ENCODE peak calls at places on chromosomes 5 and 9, in nine cellular contexts. One of them, this sample, is unnamed.

GRCh38 chr9:31372796-31373587 is 1011.5 kb upstream of the ACO1 start:
- DNase-seq in IMR-90: no peak
- DNase-seq in WERI-Rb-1: no peak
- DNase-seq in coronary artery: no peak
- DNase-seq in epithelial cell of esophagus: peak; percentile 92
- DNase-seq in AG10803: no peak
- DNase-seq in heart left ventricle: no peak
- DNase-seq in pancreas: no peak
- DNase-seq in A549: no peak
- DNase-seq in this sample: no peak

GRCh38 chr5:27494845-27495244 is 456.5 kb upstream of the CDH9 start:
- DNase-seq in IMR-90: no peak
- DNase-seq in WERI-Rb-1: no peak
- DNase-seq in coronary artery: no peak
- DNase-seq in epithelial cell of esophagus: peak; percentile 92
- DNase-seq in AG10803: no peak
- DNase-seq in heart left ventricle: no peak
- DNase-seq in pancreas: no peak
- DNase-seq in A549: peak; percentile 17
- DNase-seq in this sample: no peak

GRCh38 chr5:158792186-158792585 is 307.5 kb downstream of the EBF1 start:
- DNase-seq in IMR-90: no peak
- DNase-seq in WERI-Rb-1: no peak
- DNase-seq in coronary artery: no peak
- DNase-seq in epithelial cell of esophagus: no peak
- DNase-seq in AG10803: no peak
- DNase-seq in heart left ventricle: no peak
- DNase-seq in pancreas: no peak
- DNase-seq in A549: no peak
- DNase-seq in this sample: no peak

GRCh38 chr9:77014597-77015263 is 4.7 kb upstream of the FOXB2 start:
- DNase-seq in IMR-90: no peak
- DNase-seq in WERI-Rb-1: no peak
- DNase-seq in coronary artery: no peak
- DNase-seq in epithelial cell of esophagus: no peak
- DNase-seq in AG10803: no peak
- DNase-seq in heart left ventricle: no peak
- DNase-seq in pancreas: no peak
- DNase-seq in A549: no peak
- DNase-seq in this sample: no peak

GRCh38 chr9:114525505-114525904 is 20.2 kb upstream of the WHRN start:
- DNase-seq in IMR-90: peak; percentile 82
- DNase-seq in WERI-Rb-1: no peak
- DNase-seq in coronary artery: no peak
- DNase-seq in epithelial cell of esophagus: peak; percentile 77
- DNase-seq in AG10803: peak; percentile 71
- DNase-seq in heart left ventricle: no peak
- DNase-seq in pancreas: no peak
- DNase-seq in A549: peak; percentile 37
- DNase-seq in this sample: peak; percentile 30

GRCh38 chr5:106258591-106259125 is 1412.1 kb downstream of the EFNA5 start:
- DNase-seq in IMR-90: peak; percentile 40
- DNase-seq in WERI-Rb-1: no peak
- DNase-seq in coronary artery: no peak
- DNase-seq in epithelial cell of esophagus: peak; percentile 26
- DNase-seq in AG10803: peak; percentile 11
- DNase-seq in heart left ventricle: no peak
- DNase-seq in pancreas: no peak
- DNase-seq in A549: peak; percentile 54
- DNase-seq in this sample: no peak

GRCh38 chr5:59617186-59617771 is 276.2 kb downstream of the PDE4D start:
- DNase-seq in IMR-90: no peak
- DNase-seq in WERI-Rb-1: no peak
- DNase-seq in coronary artery: no peak
- DNase-seq in epithelial cell of esophagus: peak; percentile 5
- DNase-seq in AG10803: no peak
- DNase-seq in heart left ventricle: no peak
- DNase-seq in pancreas: no peak
- DNase-seq in A549: no peak
- DNase-seq in this sample: no peak

GRCh38 chr9:354453-354852 is 139.8 kb downstream of the DOCK8 start:
- DNase-seq in IMR-90: no peak
- DNase-seq in WERI-Rb-1: no peak
- DNase-seq in coronary artery: no peak
- DNase-seq in epithelial cell of esophagus: no peak
- DNase-seq in AG10803: no peak
- DNase-seq in heart left ventricle: no peak
- DNase-seq in pancreas: no peak
- DNase-seq in A549: no peak
- DNase-seq in this sample: no peak

GRCh38 chr5:1300581-1301083 is 5.8 kb upstream of the TERT start:
- DNase-seq in IMR-90: no peak
- DNase-seq in WERI-Rb-1: peak; percentile 6
- DNase-seq in coronary artery: peak; percentile 62
- DNase-seq in epithelial cell of esophagus: no peak
- DNase-seq in AG10803: no peak
- DNase-seq in heart left ventricle: no peak
- DNase-seq in pancreas: peak; percentile 43
- DNase-seq in A549: no peak
- DNase-seq in this sample: no peak

GRCh38 chr5:149857499-149857898 is 87.1 kb downstream of the PDE6A start:
- DNase-seq in IMR-90: no peak
- DNase-seq in WERI-Rb-1: no peak
- DNase-seq in coronary artery: no peak
- DNase-seq in epithelial cell of esophagus: peak; percentile 67
- DNase-seq in AG10803: no peak
- DNase-seq in heart left ventricle: peak; percentile 86
- DNase-seq in pancreas: peak; percentile 78
- DNase-seq in A549: peak; percentile 58
- DNase-seq in this sample: peak; percentile 67

GRCh38 chr5:94508421-94509148 is 109.8 kb downstream of the KIAA0825 start:
- DNase-seq in IMR-90: no peak
- DNase-seq in WERI-Rb-1: no peak
- DNase-seq in coronary artery: no peak
- DNase-seq in epithelial cell of esophagus: no peak
- DNase-seq in AG10803: peak; percentile 11
- DNase-seq in heart left ventricle: no peak
- DNase-seq in pancreas: no peak
- DNase-seq in A549: no peak
- DNase-seq in this sample: peak; percentile 55

GRCh38 chr9:126626117-126627022 is 12.6 kb downstream of the LMX1B start:
- DNase-seq in IMR-90: no peak
- DNase-seq in WERI-Rb-1: no peak
- DNase-seq in coronary artery: no peak
- DNase-seq in epithelial cell of esophagus: no peak
- DNase-seq in AG10803: no peak
- DNase-seq in heart left ventricle: no peak
- DNase-seq in pancreas: no peak
- DNase-seq in A549: no peak
- DNase-seq in this sample: no peak

GRCh38 chr5:154260224-154260859 is 69.8 kb downstream of the GALNT10 start:
- DNase-seq in IMR-90: no peak
- DNase-seq in WERI-Rb-1: peak; percentile 79
- DNase-seq in coronary artery: no peak
- DNase-seq in epithelial cell of esophagus: no peak
- DNase-seq in AG10803: peak; percentile 62
- DNase-seq in heart left ventricle: no peak
- DNase-seq in pancreas: no peak
- DNase-seq in A549: no peak
- DNase-seq in this sample: peak; percentile 59

GRCh38 chr9:21455320-21455719 is 15.1 kb downstream of the IFNA1 start:
- DNase-seq in IMR-90: peak; percentile 25
- DNase-seq in WERI-Rb-1: peak; percentile 16
- DNase-seq in coronary artery: no peak
- DNase-seq in epithelial cell of esophagus: peak; percentile 40
- DNase-seq in AG10803: peak; percentile 49
- DNase-seq in heart left ventricle: no peak
- DNase-seq in pancreas: no peak
- DNase-seq in A549: peak; percentile 48
- DNase-seq in this sample: peak; percentile 54

GRCh38 chr5:662751-663435 is 30.3 kb downstream of the TPPP start:
- DNase-seq in IMR-90: no peak
- DNase-seq in WERI-Rb-1: no peak
- DNase-seq in coronary artery: no peak
- DNase-seq in epithelial cell of esophagus: no peak
- DNase-seq in AG10803: no peak
- DNase-seq in heart left ventricle: peak; percentile 27
- DNase-seq in pancreas: no peak
- DNase-seq in A549: no peak
- DNase-seq in this sample: no peak

GRCh38 chr5:158287643-158288228 is 428.8 kb upstream of the CLINT1 start:
- DNase-seq in IMR-90: peak; percentile 72
- DNase-seq in WERI-Rb-1: no peak
- DNase-seq in coronary artery: no peak
- DNase-seq in epithelial cell of esophagus: peak; percentile 80
- DNase-seq in AG10803: peak; percentile 52
- DNase-seq in heart left ventricle: no peak
- DNase-seq in pancreas: no peak
- DNase-seq in A549: peak; percentile 5
- DNase-seq in this sample: peak; percentile 24

GRCh38 chr5:181221105-181221791 is 1.8 kb upstream of the TRIM41 start:
- DNase-seq in IMR-90: no peak
- DNase-seq in WERI-Rb-1: no peak
- DNase-seq in coronary artery: no peak
- DNase-seq in epithelial cell of esophagus: peak; percentile 23
- DNase-seq in AG10803: no peak
- DNase-seq in heart left ventricle: no peak
- DNase-seq in pancreas: no peak
- DNase-seq in A549: no peak
- DNase-seq in this sample: no peak

GRCh38 chr5:132227485-132228240 is at the start of gene P4HA2:
- DNase-seq in IMR-90: peak; percentile 65
- DNase-seq in WERI-Rb-1: peak; percentile 87
- DNase-seq in coronary artery: peak; percentile 85
- DNase-seq in epithelial cell of esophagus: peak; percentile 77
- DNase-seq in AG10803: peak; percentile 73
- DNase-seq in heart left ventricle: peak; percentile 89
- DNase-seq in pancreas: peak; percentile 96
- DNase-seq in A549: peak; percentile 68
- DNase-seq in this sample: peak; percentile 80

DNA sequence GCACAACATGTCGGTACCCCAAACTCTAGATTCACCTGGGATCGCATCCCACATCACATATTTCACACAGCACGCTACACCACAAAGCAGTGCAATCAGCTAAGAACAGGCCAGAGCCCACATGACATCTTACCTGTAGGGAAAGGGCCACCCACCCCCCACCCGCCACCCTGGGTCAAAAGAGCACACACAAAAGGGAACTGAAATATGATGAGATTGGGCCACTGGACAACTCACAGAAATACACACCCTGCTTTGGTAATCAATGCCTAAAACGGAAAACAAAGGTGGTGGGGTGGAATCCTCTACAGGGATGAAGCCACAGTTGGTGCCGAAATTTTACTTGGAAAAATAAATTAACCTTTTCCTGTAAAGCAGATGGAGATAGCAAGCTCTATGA is 13.1 kb downstream of the RETREG1 start:
- DNase-seq in IMR-90: no peak
- DNase-seq in WERI-Rb-1: no peak
- DNase-seq in coronary artery: no peak
- DNase-seq in epithelial cell of esophagus: no peak
- DNase-seq in AG10803: no peak
- DNase-seq in heart left ventricle: no peak
- DNase-seq in pancreas: no peak
- DNase-seq in A549: no peak
- DNase-seq in this sample: no peak
- TF ChIP-seq CTCF in IMR-90: no peak
- TF ChIP-seq CTCF in WERI-Rb-1: no peak
- TF ChIP-seq CTCF in coronary artery: no peak
- TF ChIP-seq CTCF in epithelial cell of esophagus: no peak
- TF ChIP-seq CTCF in AG10803: no peak
- TF ChIP-seq CTCF in heart left ventricle: no peak
- TF ChIP-seq CTCF in pancreas: no peak
- TF ChIP-seq CTCF in A549: no peak
- TF ChIP-seq CTCF in this sample: no peak

GRCh38 chr9:92875373-92875772 is 2.5 kb downstream of the ZNF484 start:
- DNase-seq in IMR-90: no peak
- DNase-seq in WERI-Rb-1: no peak
- DNase-seq in coronary artery: no peak
- DNase-seq in epithelial cell of esophagus: no peak
- DNase-seq in AG10803: no peak
- DNase-seq in heart left ventricle: no peak
- DNase-seq in pancreas: no peak
- DNase-seq in A549: no peak
- DNase-seq in this sample: no peak
- H3K4me3 ChIP-seq in IMR-90: no peak overlapping the region
- H3K4me3 ChIP-seq in WERI-Rb-1: no peak overlapping the region
- H3K4me3 ChIP-seq in coronary artery: no peak overlapping the region
- H3K4me3 ChIP-seq in epithelial cell of esophagus: no peak overlapping the region
- H3K4me3 ChIP-seq in AG10803: no peak overlapping the region
- H3K4me3 ChIP-seq in heart left ventricle: no peak overlapping the region
- H3K4me3 ChIP-seq in pancreas: no peak overlapping the region
- H3K4me3 ChIP-seq in A549: no peak overlapping the region
- H3K4me3 ChIP-seq in this sample: no peak overlapping the region

GRCh38 chr5:134053314-134053839 is 48.6 kb upstream of the VDAC1 start:
- DNase-seq in IMR-90: no peak
- DNase-seq in WERI-Rb-1: no peak
- DNase-seq in coronary artery: no peak
- DNase-seq in epithelial cell of esophagus: no peak
- DNase-seq in AG10803: no peak
- DNase-seq in heart left ventricle: no peak
- DNase-seq in pancreas: no peak
- DNase-seq in A549: no peak
- DNase-seq in this sample: no peak
- TF ChIP-seq CTCF in IMR-90: no peak
- TF ChIP-seq CTCF in WERI-Rb-1: no peak
- TF ChIP-seq CTCF in coronary artery: no peak
- TF ChIP-seq CTCF in epithelial cell of esophagus: no peak
- TF ChIP-seq CTCF in AG10803: no peak
- TF ChIP-seq CTCF in heart left ventricle: no peak
- TF ChIP-seq CTCF in pancreas: no peak
- TF ChIP-seq CTCF in A549: no peak
- TF ChIP-seq CTCF in this sample: no peak

GRCh38 chr5:134464988-134465855 is 53.5 kb upstream of the CDKN2AIPNL start:
- DNase-seq in IMR-90: no peak
- DNase-seq in WERI-Rb-1: no peak
- DNase-seq in coronary artery: no peak
- DNase-seq in epithelial cell of esophagus: no peak
- DNase-seq in AG10803: no peak
- DNase-seq in heart left ventricle: peak; percentile 54
- DNase-seq in pancreas: peak; percentile 41
- DNase-seq in A549: no peak
- DNase-seq in this sample: no peak

GRCh38 chr5:134463991-134464760 is 52.5 kb upstream of the CDKN2AIPNL start:
- DNase-seq in IMR-90: peak; percentile 49
- DNase-seq in WERI-Rb-1: no peak
- DNase-seq in coronary artery: no peak
- DNase-seq in epithelial cell of esophagus: peak; percentile 23
- DNase-seq in AG10803: no peak
- DNase-seq in heart left ventricle: no peak
- DNase-seq in pancreas: peak; percentile 17
- DNase-seq in A549: no peak
- DNase-seq in this sample: no peak

GRCh38 chr5:134465856-134466240 is 54.2 kb upstream of the CDKN2AIPNL start:
- DNase-seq in IMR-90: peak; percentile 90
- DNase-seq in WERI-Rb-1: peak; percentile 63
- DNase-seq in coronary artery: peak; percentile 94
- DNase-seq in epithelial cell of esophagus: peak; percentile 86
- DNase-seq in AG10803: peak; percentile 89
- DNase-seq in heart left ventricle: peak; percentile 93
- DNase-seq in pancreas: peak; percentile 92
- DNase-seq in A549: peak; percentile 92
- DNase-seq in this sample: peak; percentile 97

GRCh38 chr5:134467231-134467630 is 55.5 kb upstream of the CDKN2AIPNL start:
- DNase-seq in IMR-90: no peak
- DNase-seq in WERI-Rb-1: no peak
- DNase-seq in coronary artery: no peak
- DNase-seq in epithelial cell of esophagus: no peak
- DNase-seq in AG10803: no peak
- DNase-seq in heart left ventricle: no peak
- DNase-seq in pancreas: peak; percentile 21
- DNase-seq in A549: no peak
- DNase-seq in this sample: no peak

GRCh38 chr5:134466241-134467069 is 54.8 kb upstream of the CDKN2AIPNL start:
- DNase-seq in IMR-90: peak; percentile 55
- DNase-seq in WERI-Rb-1: peak; percentile 80
- DNase-seq in coronary artery: peak; percentile 98
- DNase-seq in epithelial cell of esophagus: peak; percentile 77
- DNase-seq in AG10803: peak; percentile 63
- DNase-seq in heart left ventricle: peak; percentile 99
- DNase-seq in pancreas: peak; percentile 86
- DNase-seq in A549: peak; percentile 94
- DNase-seq in this sample: peak; percentile 98
- H3K4me3 ChIP-seq in IMR-90: peak overlapping the region; percentile 32
- H3K4me3 ChIP-seq in WERI-Rb-1: peak overlapping the region; percentile 47
- H3K4me3 ChIP-seq in coronary artery: peak overlapping the region; percentile 71
- H3K4me3 ChIP-seq in epithelial cell of esophagus: peak overlapping the region; percentile 37
- H3K4me3 ChIP-seq in AG10803: peak overlapping the region; percentile 43
- H3K4me3 ChIP-seq in heart left ventricle: peak overlapping the region; percentile 4
- H3K4me3 ChIP-seq in pancreas: peak overlapping the region; percentile 38
- H3K4me3 ChIP-seq in A549: peak overlapping the region; percentile 72
- H3K4me3 ChIP-seq in this sample: peak overlapping the region; percentile 61

This sample was measured in fibroblast of villous mesenchyme.